ENCODE peak calls at places on chromosomes 13 and 19, in six cellular contexts. One of them, this sample, is unnamed.

GRCh38 chr19:57171551-57172081 is 4.3 kb upstream of the DUXA start:
- DNase-seq in NB4: no peak
- DNase-seq in fibroblast of lung: peak; percentile 12
- DNase-seq in CD4-positive, alpha-beta memory T cell: peak; percentile 64
- DNase-seq in heart right ventricle: peak; percentile 58
- DNase-seq in esophagus squamous epithelium: no peak
- DNase-seq in this sample: no peak

GRCh38 chr19:19256072-19256969 is 16.8 kb downstream of the TM6SF2 start:
- DNase-seq in fibroblast of lung: no peak
- DNase-seq in CD4-positive, alpha-beta memory T cell: no peak
- DNase-seq in heart right ventricle: no peak
- DNase-seq in esophagus squamous epithelium: no peak
- DNase-seq in NB4: peak; percentile 79
- DNase-seq in this sample: no peak

GRCh38 chr19:42140125-42140754 is 8.0 kb upstream of the POU2F2 start:
- DNase-seq in heart right ventricle: peak; percentile 59
- DNase-seq in NB4: peak; percentile 74
- DNase-seq in CD4-positive, alpha-beta memory T cell: no peak
- DNase-seq in esophagus squamous epithelium: no peak
- DNase-seq in fibroblast of lung: peak; percentile 71
- DNase-seq in this sample: peak; percentile 35

GRCh38 chr13:72556945-72557344 is 170.5 kb downstream of the MZT1 start:
- DNase-seq in NB4: no peak
- DNase-seq in heart right ventricle: no peak
- DNase-seq in fibroblast of lung: no peak
- DNase-seq in esophagus squamous epithelium: no peak
- DNase-seq in CD4-positive, alpha-beta memory T cell: no peak
- DNase-seq in this sample: no peak

GRCh38 chr19:40567750-40568494 is 8.8 kb upstream of the SHKBP1 start:
- DNase-seq in NB4: no peak
- DNase-seq in CD4-positive, alpha-beta memory T cell: no peak
- DNase-seq in heart right ventricle: no peak
- DNase-seq in fibroblast of lung: no peak
- DNase-seq in esophagus squamous epithelium: no peak
- DNase-seq in this sample: no peak

GRCh38 chr13:41065098-41065497 is 3.8 kb downstream of the WBP4 start:
- DNase-seq in heart right ventricle: no peak
- DNase-seq in CD4-positive, alpha-beta memory T cell: no peak
- DNase-seq in fibroblast of lung: peak; percentile 92
- DNase-seq in esophagus squamous epithelium: no peak
- DNase-seq in NB4: no peak
- DNase-seq in this sample: no peak

GRCh38 chr13:94056362-94056990 is 423.0 kb downstream of the DCT start:
- DNase-seq in fibroblast of lung: no peak
- DNase-seq in heart right ventricle: no peak
- DNase-seq in esophagus squamous epithelium: no peak
- DNase-seq in CD4-positive, alpha-beta memory T cell: no peak
- DNase-seq in NB4: no peak
- DNase-seq in this sample: no peak

GRCh38 chr19:49109051-49109450 is 5.1 kb upstream of the LIN7B start:
- DNase-seq in heart right ventricle: no peak
- DNase-seq in NB4: no peak
- DNase-seq in CD4-positive, alpha-beta memory T cell: peak; percentile 27
- DNase-seq in fibroblast of lung: no peak
- DNase-seq in esophagus squamous epithelium: no peak
- DNase-seq in this sample: no peak

GRCh38 chr19:16714702-16715294 is 4.8 kb upstream of the NWD1 start:
- DNase-seq in heart right ventricle: peak; percentile 47
- DNase-seq in fibroblast of lung: peak; percentile 45
- DNase-seq in esophagus squamous epithelium: no peak
- DNase-seq in NB4: peak; percentile 77
- DNase-seq in CD4-positive, alpha-beta memory T cell: no peak
- DNase-seq in this sample: peak; percentile 38

GRCh38 chr13:42852102-42852501 is 70.7 kb downstream of the FAM216B start:
- DNase-seq in fibroblast of lung: no peak
- DNase-seq in CD4-positive, alpha-beta memory T cell: no peak
- DNase-seq in heart right ventricle: no peak
- DNase-seq in NB4: no peak
- DNase-seq in esophagus squamous epithelium: no peak
- DNase-seq in this sample: no peak

GRCh38 chr13:113122571-113123225 is at the start of gene F10:
- DNase-seq in CD4-positive, alpha-beta memory T cell: no peak
- DNase-seq in heart right ventricle: peak; percentile 62
- DNase-seq in NB4: no peak
- DNase-seq in fibroblast of lung: peak; percentile 74
- DNase-seq in esophagus squamous epithelium: no peak
- DNase-seq in this sample: no peak

GRCh38 chr19:29672933-29673336 is 7.7 kb downstream of the PLEKHF1 start:
- DNase-seq in esophagus squamous epithelium: no peak
- DNase-seq in heart right ventricle: no peak
- DNase-seq in CD4-positive, alpha-beta memory T cell: peak; percentile 95
- DNase-seq in NB4: no peak
- DNase-seq in fibroblast of lung: no peak
- DNase-seq in this sample: peak; percentile 92

GRCh38 chr13:48125794-48126228 is 30.9 kb upstream of the MED4 start:
- DNase-seq in fibroblast of lung: peak; percentile 55
- DNase-seq in NB4: no peak
- DNase-seq in esophagus squamous epithelium: no peak
- DNase-seq in heart right ventricle: no peak
- DNase-seq in CD4-positive, alpha-beta memory T cell: no peak
- DNase-seq in this sample: no peak

GRCh38 chr19:21308778-21309177 is 20.4 kb downstream of the ZNF708 start:
- DNase-seq in heart right ventricle: no peak
- DNase-seq in fibroblast of lung: no peak
- DNase-seq in NB4: peak; percentile 6
- DNase-seq in esophagus squamous epithelium: no peak
- DNase-seq in CD4-positive, alpha-beta memory T cell: no peak
- DNase-seq in this sample: no peak

GRCh38 chr13:47081246-47081645 is 184.4 kb upstream of the HTR2A start:
- DNase-seq in NB4: no peak
- DNase-seq in heart right ventricle: no peak
- DNase-seq in fibroblast of lung: no peak
- DNase-seq in esophagus squamous epithelium: no peak
- DNase-seq in CD4-positive, alpha-beta memory T cell: no peak
- DNase-seq in this sample: no peak

GRCh38 chr19:2391118-2391725 is 31.2 kb downstream of the TMPRSS9 start:
- DNase-seq in fibroblast of lung: peak; percentile 82
- DNase-seq in heart right ventricle: no peak
- DNase-seq in NB4: peak; percentile 78
- DNase-seq in esophagus squamous epithelium: no peak
- DNase-seq in CD4-positive, alpha-beta memory T cell: peak; percentile 51
- DNase-seq in this sample: peak; percentile 67

GRCh38 chr13:30870049-30870884 is 35.8 kb upstream of the MEDAG start:
- DNase-seq in fibroblast of lung: peak; percentile 99
- DNase-seq in heart right ventricle: peak; percentile 77
- DNase-seq in esophagus squamous epithelium: no peak
- DNase-seq in NB4: peak; percentile 70
- DNase-seq in CD4-positive, alpha-beta memory T cell: no peak
- DNase-seq in this sample: peak; percentile 60

GRCh38 chr13:32669030-32669646 is 82.9 kb downstream of the PDS5B start:
- DNase-seq in NB4: peak; percentile 72
- DNase-seq in CD4-positive, alpha-beta memory T cell: peak; percentile 40
- DNase-seq in esophagus squamous epithelium: no peak
- DNase-seq in heart right ventricle: no peak
- DNase-seq in fibroblast of lung: peak; percentile 75
- DNase-seq in this sample: peak; percentile 71

GRCh38 chr19:14582894-14583340 is at the start of gene CLEC17A:
- DNase-seq in esophagus squamous epithelium: no peak
- DNase-seq in NB4: peak; percentile 29
- DNase-seq in fibroblast of lung: no peak
- DNase-seq in CD4-positive, alpha-beta memory T cell: no peak
- DNase-seq in heart right ventricle: no peak
- DNase-seq in this sample: no peak

GRCh38 chr13:26561636-26562537 is 4.4 kb downstream of the WASF3 start:
- DNase-seq in fibroblast of lung: peak; percentile 46
- DNase-seq in NB4: no peak
- DNase-seq in CD4-positive, alpha-beta memory T cell: no peak
- DNase-seq in heart right ventricle: no peak
- DNase-seq in esophagus squamous epithelium: no peak
- DNase-seq in this sample: no peak

GRCh38 chr19:33355535-33355934 is 18.0 kb upstream of the CEBPG start:
- DNase-seq in NB4: no peak
- DNase-seq in fibroblast of lung: no peak
- DNase-seq in esophagus squamous epithelium: no peak
- DNase-seq in CD4-positive, alpha-beta memory T cell: no peak
- DNase-seq in heart right ventricle: no peak
- DNase-seq in this sample: no peak

DNA sequence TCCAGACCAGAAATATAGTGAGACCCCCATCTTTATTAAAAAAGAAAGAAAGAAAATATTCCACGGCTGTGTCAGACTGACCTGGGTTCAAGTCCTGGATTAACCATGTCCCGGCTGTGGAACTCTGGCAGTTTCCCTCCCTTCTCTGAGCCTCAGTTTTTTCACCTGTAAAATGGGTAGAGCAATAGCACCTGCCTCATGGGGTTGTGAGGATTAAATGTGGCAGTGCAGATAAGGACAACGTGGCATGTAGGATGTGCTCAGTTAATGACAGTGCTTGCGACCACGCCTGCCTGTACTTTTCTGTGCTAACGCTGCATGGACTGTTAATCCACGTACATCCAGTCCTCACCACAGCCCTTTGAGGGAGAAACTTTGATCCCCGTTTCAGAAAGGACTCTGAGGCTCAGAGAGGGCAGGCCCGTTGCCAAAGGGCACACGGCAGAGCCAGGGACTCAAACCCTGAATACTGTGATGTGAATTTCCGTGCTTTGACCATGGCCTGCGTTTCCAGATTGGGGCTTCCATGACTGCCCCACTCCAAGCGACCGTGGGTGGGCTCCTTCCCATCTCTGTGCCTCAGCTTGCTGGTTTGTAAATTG is 16.1 kb downstream of the SBK2 start:
- DNase-seq in fibroblast of lung: no peak
- DNase-seq in heart right ventricle: no peak
- DNase-seq in CD4-positive, alpha-beta memory T cell: no peak
- DNase-seq in esophagus squamous epithelium: no peak
- DNase-seq in NB4: no peak
- DNase-seq in this sample: no peak
- H3K4me3 ChIP-seq in fibroblast of lung: no peak overlapping the region
- H3K4me3 ChIP-seq in heart right ventricle: no peak overlapping the region
- H3K4me3 ChIP-seq in CD4-positive, alpha-beta memory T cell: no peak overlapping the region
- H3K4me3 ChIP-seq in esophagus squamous epithelium: no peak overlapping the region
- H3K4me3 ChIP-seq in NB4: no peak overlapping the region
- H3K4me3 ChIP-seq in this sample: no peak overlapping the region

DNA sequence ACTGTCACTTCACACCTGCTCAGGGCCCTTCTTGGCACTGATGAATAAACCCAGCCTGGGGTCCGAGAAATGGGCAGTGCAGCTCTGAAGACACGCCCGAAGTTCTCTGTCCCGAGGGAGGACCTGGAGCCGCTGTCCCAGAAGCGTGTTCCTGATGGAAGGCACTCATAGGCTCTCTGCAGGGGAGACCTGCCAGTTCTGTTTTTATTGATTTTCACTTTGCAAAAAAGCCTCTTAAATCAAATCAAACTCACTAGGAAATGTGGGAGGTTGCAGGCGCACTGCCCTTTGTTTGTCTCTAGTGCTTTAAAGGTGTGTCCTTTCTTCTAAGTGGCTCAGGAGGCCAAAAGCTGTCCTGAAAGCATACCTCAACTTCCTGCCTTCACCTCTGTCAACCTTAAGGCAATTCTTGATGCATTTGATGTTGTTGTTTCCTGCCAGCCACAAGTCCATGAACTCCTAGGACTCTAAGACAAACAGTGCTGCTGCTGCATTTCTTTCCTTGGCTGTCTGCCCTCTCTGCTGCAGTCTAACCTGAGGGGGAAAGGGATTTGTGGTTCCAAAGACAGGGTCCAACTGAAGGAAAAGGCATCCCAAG is 663.2 kb downstream of the UQCRFS1 start:
- DNase-seq in CD4-positive, alpha-beta memory T cell: no peak
- DNase-seq in NB4: no peak
- DNase-seq in esophagus squamous epithelium: no peak
- DNase-seq in heart right ventricle: no peak
- DNase-seq in fibroblast of lung: no peak
- DNase-seq in this sample: peak; percentile 50
- H3K4me3 ChIP-seq in CD4-positive, alpha-beta memory T cell: no peak overlapping the region
- H3K4me3 ChIP-seq in NB4: no peak overlapping the region
- H3K4me3 ChIP-seq in esophagus squamous epithelium: no peak overlapping the region
- H3K4me3 ChIP-seq in heart right ventricle: no peak overlapping the region
- H3K4me3 ChIP-seq in fibroblast of lung: no peak overlapping the region
- H3K4me3 ChIP-seq in this sample: no peak overlapping the region

DNA sequence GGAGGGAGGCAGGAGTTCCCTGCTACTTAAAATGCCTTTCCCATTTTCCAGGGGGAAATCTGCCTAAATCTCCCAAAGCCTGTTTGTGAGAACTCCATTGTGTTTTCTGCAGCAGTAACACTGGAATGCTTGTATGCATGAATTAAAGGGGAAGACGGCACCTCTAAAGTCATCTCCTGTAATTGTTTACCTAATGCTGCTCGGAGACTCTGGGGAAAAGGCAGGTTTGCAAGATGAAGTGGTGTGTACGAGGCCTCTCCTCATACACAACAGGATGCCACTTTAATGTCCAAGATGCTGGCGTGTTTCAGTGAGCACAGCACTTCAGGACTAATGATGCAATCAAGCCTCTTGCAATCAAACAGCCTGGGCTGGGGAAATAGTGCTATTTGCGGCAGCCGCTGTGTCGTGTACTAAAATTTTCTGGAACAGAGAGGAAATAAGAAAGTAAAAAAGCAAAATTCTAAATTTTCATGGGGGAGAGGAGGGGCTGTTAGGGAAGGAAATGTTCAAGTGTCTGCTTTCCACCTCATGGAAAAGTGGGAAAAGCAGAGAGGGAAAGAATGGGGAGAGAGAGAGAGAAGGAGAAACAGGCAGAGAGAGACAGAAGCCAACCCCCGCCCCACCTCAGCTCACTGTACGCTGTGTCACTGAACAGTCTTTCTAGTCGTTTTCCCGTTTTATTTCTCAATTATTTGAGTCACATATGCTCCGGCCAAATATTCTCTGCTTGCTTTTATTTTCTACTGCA is 32.9 kb downstream of the TSHZ3 start:
- DNase-seq in NB4: peak; percentile 80
- DNase-seq in esophagus squamous epithelium: no peak
- DNase-seq in fibroblast of lung: peak; percentile 82
- DNase-seq in CD4-positive, alpha-beta memory T cell: no peak
- DNase-seq in heart right ventricle: no peak
- DNase-seq in this sample: no peak
- H3K4me3 ChIP-seq in NB4: peak overlapping the region; percentile 53
- H3K4me3 ChIP-seq in esophagus squamous epithelium: peak overlapping the region; percentile 9
- H3K4me3 ChIP-seq in fibroblast of lung: peak overlapping the region; percentile 8
- H3K4me3 ChIP-seq in CD4-positive, alpha-beta memory T cell: no peak overlapping the region
- H3K4me3 ChIP-seq in heart right ventricle: peak overlapping the region; percentile 10
- H3K4me3 ChIP-seq in this sample: no peak overlapping the region

GRCh38 chr19:5536337-5536894 is 31.3 kb downstream of the TINCR start:
- DNase-seq in fibroblast of lung: peak; percentile 5
- DNase-seq in heart right ventricle: peak; percentile 78
- DNase-seq in esophagus squamous epithelium: no peak
- DNase-seq in CD4-positive, alpha-beta memory T cell: no peak
- DNase-seq in NB4: no peak
- DNase-seq in this sample: no peak

GRCh38 chr19:5533257-5533656 is 34.5 kb downstream of the TINCR start:
- DNase-seq in NB4: no peak
- DNase-seq in esophagus squamous epithelium: no peak
- DNase-seq in fibroblast of lung: no peak
- DNase-seq in heart right ventricle: no peak
- DNase-seq in CD4-positive, alpha-beta memory T cell: no peak
- DNase-seq in this sample: no peak

GRCh38 chr19:5537870-5538269 is 29.9 kb downstream of the TINCR start:
- DNase-seq in fibroblast of lung: no peak
- DNase-seq in esophagus squamous epithelium: no peak
- DNase-seq in NB4: no peak
- DNase-seq in heart right ventricle: peak; percentile 38
- DNase-seq in CD4-positive, alpha-beta memory T cell: no peak
- DNase-seq in this sample: no peak

GRCh38 chr19:5530701-5531100 is 37.1 kb downstream of the TINCR start:
- DNase-seq in esophagus squamous epithelium: no peak
- DNase-seq in NB4: no peak
- DNase-seq in CD4-positive, alpha-beta memory T cell: no peak
- DNase-seq in heart right ventricle: no peak
- DNase-seq in fibroblast of lung: no peak
- DNase-seq in this sample: no peak

GRCh38 chr19:5534787-5535586 is 32.8 kb downstream of the TINCR start:
- DNase-seq in esophagus squamous epithelium: no peak
- DNase-seq in CD4-positive, alpha-beta memory T cell: no peak
- DNase-seq in fibroblast of lung: peak; percentile 17
- DNase-seq in NB4: peak; percentile 28
- DNase-seq in heart right ventricle: no peak
- DNase-seq in this sample: no peak
- H3K4me3 ChIP-seq in esophagus squamous epithelium: no peak overlapping the region
- H3K4me3 ChIP-seq in CD4-positive, alpha-beta memory T cell: no peak overlapping the region
- H3K4me3 ChIP-seq in fibroblast of lung: no peak overlapping the region
- H3K4me3 ChIP-seq in NB4: no peak overlapping the region
- H3K4me3 ChIP-seq in heart right ventricle: no peak overlapping the region
- H3K4me3 ChIP-seq in this sample: no peak overlapping the region